ENCODE peak calls at places on chromosomes 11 and 22, in ten cellular contexts. Z, Y, R, U, Q, C, D, G, T and A are unnamed samples.

GRCh38 chr11:955154-956049 is 29.7 kb downstream of the AP2A2 start:
- DNase-seq in Z (no peak), Y (no peak), R (no peak), U (no peak), Q (no peak), C (no peak), D (no peak), G (no peak), T (no peak), A (no peak)

GRCh38 chr11:38046571-38047135 is 1448.6 kb upstream of the RAG2 start:
- DNase-seq in Z (no peak), Y (no peak), R (no peak), U (no peak), Q (no peak), C (no peak), D (no peak), G (no peak), T (no peak), A (no peak)

GRCh38 chr11:20671856-20672546 is 2.6 kb downstream of the NELL1 start:
- DNase-seq in Z (no peak), Y (no peak), R (no peak), U (no peak), Q (peak; percentile 31), C (no peak), D (no peak), G (no peak), T (peak; percentile 0), A (no peak)

GRCh38 chr11:61332823-61333637 is at the start of the genes DDB1 and TKFC:
- DNase-seq in Z (peak; percentile 97), Y (peak; percentile 98), R (peak; percentile 95), U (peak; percentile 92), Q (peak; percentile 91), C (peak; percentile 87), D (peak; percentile 96), G (peak; percentile 96), T (peak; percentile 83), A (peak; percentile 92)

GRCh38 chr11:119681537-119681936 is 47.5 kb downstream of the NECTIN1 start:
- DNase-seq in Z (no peak), Y (no peak), R (no peak), U (no peak), Q (no peak), C (no peak), D (no peak), G (no peak), T (no peak), A (no peak)

GRCh38 chr22:37552560-37553163 is 7.6 kb upstream of the CDC42EP1 start:
- DNase-seq in Z (no peak), Y (no peak), R (no peak), U (peak; percentile 81), Q (no peak), C (peak; percentile 41), D (no peak), G (peak; percentile 71), T (no peak), A (no peak)

GRCh38 chr22:19831016-19831415 is 23.7 kb downstream of the GNB1L start:
- DNase-seq in Z (no peak), Y (peak; percentile 19), R (no peak), U (no peak), Q (no peak), C (no peak), D (no peak), G (no peak), T (no peak), A (peak; percentile 14)

GRCh38 chr11:12508151-12508740 is 130.9 kb downstream of the PARVA start:
- DNase-seq in Z (no peak), Y (no peak), R (no peak), U (peak; percentile 89), Q (no peak), C (peak; percentile 81), D (no peak), G (peak; percentile 38), T (no peak), A (no peak)

GRCh38 chr11:84714316-84714780 is 912.8 kb downstream of the DLG2 start:
- DNase-seq in Z (peak; percentile 28), Y (peak; percentile 46), R (no peak), U (peak; percentile 5), Q (peak; percentile 18), C (peak; percentile 53), D (no peak), G (peak; percentile 29), T (peak; percentile 12), A (peak; percentile 78)

GRCh38 chr22:35140879-35141745 is 75.2 kb downstream of the ISX start:
- DNase-seq in Z (no peak), Y (peak; percentile 78), R (no peak), U (no peak), Q (no peak), C (no peak), D (no peak), G (no peak), T (no peak), A (no peak)

GRCh38 chr22:36073476-36073875 is 44.9 kb upstream of the RBFOX2 start:
- DNase-seq in Z (no peak), Y (no peak), R (no peak), U (peak; percentile 63), Q (no peak), C (peak; percentile 84), D (no peak), G (no peak), T (no peak), A (no peak)

GRCh38 chr11:12803086-12803826 is 129.0 kb downstream of the TEAD1 start:
- DNase-seq in Z (no peak), Y (no peak), R (no peak), U (peak; percentile 41), Q (no peak), C (peak; percentile 73), D (no peak), G (no peak), T (no peak), A (no peak)

GRCh38 chr22:46969491-46969890 is 207.0 kb downstream of the TBC1D22A start:
- DNase-seq in Z (no peak), Y (no peak), R (no peak), U (no peak), Q (no peak), C (no peak), D (peak; percentile 60), G (no peak), T (no peak), A (no peak)

GRCh38 chr11:18739684-18740083 is 13.7 kb upstream of the IGSF22 start:
- DNase-seq in Z (no peak), Y (no peak), R (no peak), U (no peak), Q (no peak), C (no peak), D (no peak), G (no peak), T (no peak), A (no peak)

GRCh38 chr11:3942160-3942955 is 86.9 kb downstream of the STIM1 start:
- DNase-seq in Z (peak; percentile 29), Y (no peak), R (no peak), U (no peak), Q (no peak), C (no peak), D (no peak), G (no peak), T (no peak), A (no peak)
- TF ChIP-seq CTCF in Z (no peak), Y (no peak), R (no peak), U (no peak), Q (no peak), C (no peak), D (no peak), G (no peak), T (no peak), A (no peak)

DNA sequence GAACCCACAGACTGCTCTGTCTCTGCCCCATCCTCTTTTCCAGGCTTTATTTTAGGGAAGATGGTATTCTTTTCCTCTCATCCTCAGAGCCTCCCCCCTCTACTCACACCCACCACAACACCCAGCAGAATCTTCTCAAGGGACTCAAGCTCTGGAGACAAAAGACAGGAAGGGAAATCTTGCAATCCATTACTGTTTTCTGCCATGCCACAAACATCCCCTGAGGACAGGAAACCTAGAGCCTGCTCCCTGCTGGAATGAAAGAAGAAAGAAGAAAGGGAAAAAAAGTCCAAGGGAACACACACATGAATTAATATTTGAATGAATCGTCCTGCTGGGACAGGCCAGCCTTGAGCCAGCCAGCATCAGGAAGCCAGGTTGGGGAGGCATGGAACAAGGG is 33.9 kb downstream of the SLCO2B1 start:
- DNase-seq in Z (no peak), Y (no peak), R (no peak), U (no peak), Q (no peak), C (no peak), D (no peak), G (no peak), T (no peak), A (no peak)
- TF ChIP-seq CTCF in Z (no peak), Y (no peak), R (no peak), U (no peak), Q (no peak), C (no peak), D (no peak), G (no peak), T (no peak), A (no peak)

GRCh38 chr11:27698872-27699241 is 1.4 kb downstream of the BDNF start:
- DNase-seq in Z (peak; percentile 74), Y (peak; percentile 78), R (peak; percentile 86), U (peak; percentile 92), Q (peak; percentile 88), C (peak; percentile 76), D (peak; percentile 81), G (peak; percentile 79), T (peak; percentile 82), A (peak; percentile 72)
- TF ChIP-seq CTCF in Z (peak; percentile 76), Y (no peak), R (peak; percentile 79), U (peak; percentile 80), Q (peak; percentile 81), C (peak; percentile 72), D (peak; percentile 52), G (peak; percentile 83), T (peak; percentile 80), A (peak; percentile 71)

DNA sequence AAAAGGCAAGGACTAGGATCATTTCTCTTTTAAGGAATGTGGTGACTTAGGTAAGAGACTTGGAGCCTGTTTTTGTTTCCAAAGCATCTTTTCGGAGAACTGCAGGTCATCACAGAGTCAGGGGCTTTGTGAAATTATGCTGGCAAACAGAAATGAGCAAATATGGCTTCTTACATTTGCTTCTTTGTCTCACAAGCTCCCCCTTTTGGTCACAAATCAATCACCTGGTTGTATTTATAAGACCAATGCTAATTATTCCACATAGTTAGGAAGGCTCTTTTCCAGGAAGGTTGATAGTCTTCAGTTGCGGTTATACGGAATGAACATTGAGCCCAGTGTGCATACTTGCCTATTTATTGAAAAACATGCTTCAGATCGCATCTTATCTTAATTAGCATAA is 34.6 kb upstream of the CEP126 start:
- DNase-seq in Z (no peak), Y (no peak), R (no peak), U (peak; percentile 85), Q (no peak), C (peak; percentile 82), D (no peak), G (no peak), T (peak; percentile 72), A (no peak)
- TF ChIP-seq CTCF in Z (peak; percentile 14), Y (no peak), R (no peak), U (peak; percentile 62), Q (peak; percentile 48), C (peak; percentile 62), D (no peak), G (no peak), T (peak; percentile 50), A (no peak)

DNA sequence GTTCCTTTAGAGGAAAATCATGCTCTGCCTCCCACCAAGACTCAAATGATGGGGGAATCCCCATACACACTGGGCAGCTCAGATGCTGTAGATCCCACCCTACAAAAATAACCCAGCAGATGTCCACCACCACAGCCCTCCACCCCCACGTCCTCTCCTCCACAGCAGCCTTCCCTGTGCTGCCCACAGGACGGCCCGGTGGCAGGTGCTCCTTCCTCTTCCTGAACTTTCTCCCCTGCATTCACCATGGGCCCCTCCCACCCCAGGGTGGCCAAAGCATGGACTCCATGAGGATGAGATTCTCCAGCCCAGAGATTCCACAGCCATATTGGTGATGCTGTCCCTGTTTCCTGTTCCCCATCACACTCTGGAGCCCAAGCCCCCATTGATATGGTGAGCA is 368.3 kb downstream of the CADM1 start:
- DNase-seq in Z (no peak), Y (no peak), R (no peak), U (no peak), Q (no peak), C (no peak), D (no peak), G (no peak), T (no peak), A (no peak)
- TF ChIP-seq CTCF in Z (no peak), Y (no peak), R (no peak), U (no peak), Q (no peak), C (no peak), D (no peak), G (no peak), T (no peak), A (no peak)